ENCODE peak calls at places on chromosomes 3 and 15, in eight cellular contexts. R is GM23338, N is breast epithelium, Y is left ventricle myocardium inferior, Z is tibial nerve, S is fibroblast of mammary gland, X is kidney, A is pancreas. U is an unnamed sample.

GRCh38 chr3:39990532-39990931 is 181.1 kb downstream of the MYRIP start:
- DNase-seq in N (no peak), R (peak), S (peak), Z (peak), Y (no peak), A (no peak), X (no peak), U (no peak)

GRCh38 chr3:153448146-153448870 is 286.3 kb downstream of the RAP2B start:
- DNase-seq in Y (no peak), A (no peak), R (no peak), S (no peak), X (no peak), N (no peak), Z (no peak), U (no peak)

GRCh38 chr3:100740207-100740606 is 30.9 kb downstream of the TFG start:
- DNase-seq in Y (no peak), A (no peak), S (peak), R (no peak), Z (no peak), X (no peak), N (no peak), U (no peak)

GRCh38 chr3:54988302-54989022 is 60.6 kb upstream of the LRTM1 start:
- DNase-seq in S (peak), N (no peak), Y (peak), A (no peak), R (no peak), Z (peak), X (no peak), U (peak)

GRCh38 chr15:85587707-85588441 is 206.9 kb downstream of the KLHL25 start:
- DNase-seq in Y (no peak), R (no peak), S (peak), Z (no peak), X (no peak), A (no peak), N (no peak), U (no peak)

GRCh38 chr3:37347941-37348340 is 173.6 kb upstream of the LRRFIP2 start:
- DNase-seq in N (no peak), S (peak), Z (no peak), Y (no peak), X (no peak), R (no peak), A (no peak), U (no peak)

GRCh38 chr15:86337071-86337470 is 257.4 kb downstream of the AGBL1 start:
- DNase-seq in A (no peak), Y (no peak), Z (no peak), S (no peak), R (no peak), X (no peak), N (no peak), U (no peak)

GRCh38 chr15:59699810-59700431 is 10.8 kb upstream of the BNIP2 start:
- DNase-seq in Y (no peak), A (no peak), R (no peak), X (no peak), Z (no peak), S (peak), N (no peak), U (no peak)

GRCh38 chr15:89129816-89130134 is 41.5 kb downstream of the ABHD2 start:
- DNase-seq in A (no peak), R (no peak), Z (no peak), Y (no peak), S (no peak), X (no peak), N (no peak), U (no peak)

GRCh38 chr3:171349392-171349791 is 110.8 kb downstream of the TNIK start:
- DNase-seq in Y (no peak), X (no peak), Z (no peak), N (no peak), S (no peak), A (no peak), R (no peak), U (no peak)

GRCh38 chr3:194135806-194136518 is at the start of gene HES1:
- DNase-seq in Z (peak), R (peak), Y (peak), S (peak), A (peak), X (peak), N (peak), U (peak)

GRCh38 chr3:87436781-87437543 is 160.6 kb upstream of the POU1F1 start:
- DNase-seq in S (no peak), Z (no peak), R (no peak), A (no peak), Y (no peak), X (no peak), N (no peak), U (no peak)

GRCh38 chr3:117761992-117762944 is 1052.7 kb downstream of the TUSC7 start:
- DNase-seq in N (no peak), X (no peak), S (no peak), R (no peak), Z (no peak), A (no peak), Y (no peak), U (no peak)

GRCh38 chr3:40920041-40920440 is 279.3 kb upstream of the CTNNB1 start:
- DNase-seq in Y (no peak), A (no peak), S (peak), Z (no peak), X (no peak), R (peak), N (no peak), U (no peak)

GRCh38 chr3:37694236-37694635 is 167.4 kb upstream of the CTDSPL start:
- DNase-seq in X (no peak), N (no peak), A (no peak), S (no peak), R (peak), Z (no peak), Y (no peak), U (no peak)

GRCh38 chr3:197352382-197352781 is 54.0 kb upstream of the DLG1 start:
- DNase-seq in X (no peak), Z (no peak), N (no peak), A (no peak), S (peak), R (no peak), Y (peak), U (no peak)

GRCh38 chr3:71050133-71050520 is 533.4 kb downstream of the FOXP1 start:
- DNase-seq in Z (no peak), X (no peak), N (no peak), S (peak), A (no peak), Y (no peak), R (no peak), U (no peak)

GRCh38 chr15:92643849-92644815 is 11.4 kb downstream of the FAM174B start:
- DNase-seq in N (peak), Z (no peak), S (no peak), Y (no peak), X (no peak), A (no peak), R (no peak), U (no peak)

GRCh38 chr3:188362405-188362831 is 208.5 kb downstream of the LPP start:
- DNase-seq in R (no peak), Y (no peak), N (no peak), X (no peak), S (peak), A (no peak), Z (no peak), U (no peak)

GRCh38 chr3:45644467-45645201 is 44.6 kb upstream of the SACM1L start:
- DNase-seq in R (no peak), N (no peak), Y (no peak), S (peak), Z (no peak), X (no peak), A (no peak), U (no peak)

GRCh38 chr3:134075568-134075825 is 45.8 kb upstream of the SLCO2A1 start:
- DNase-seq in Z (no peak), S (no peak), N (no peak), A (no peak), X (peak), Y (no peak), R (no peak), U (peak)
- H3K4me3 ChIP-seq in Z (no peak), S (no peak), N (no peak), A (no peak), X (no peak), Y (no peak), R (no peak), U (no peak)

DNA sequence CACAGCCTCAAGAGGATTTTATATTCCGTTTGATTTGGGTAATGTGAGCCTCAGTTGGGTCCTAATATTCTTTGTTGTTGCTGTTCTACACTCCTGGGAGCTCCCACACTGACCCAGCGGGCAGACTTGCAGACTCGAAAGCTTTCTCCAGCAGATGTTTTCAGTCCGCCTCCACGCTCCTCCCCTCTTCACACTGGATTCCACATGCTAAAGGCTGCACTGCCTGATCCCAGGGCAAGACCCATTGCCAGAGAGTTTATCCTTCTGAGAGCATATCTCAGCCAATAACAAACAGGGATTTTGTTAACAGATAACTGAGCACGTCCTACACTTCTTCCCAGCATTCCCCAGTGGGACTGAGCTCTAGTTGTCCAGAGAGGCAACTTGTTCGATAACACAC is 8.0 kb upstream of the COL6A6 start:
- DNase-seq in Y (peak), S (peak), X (peak), A (no peak), R (peak), N (no peak), Z (peak), U (no peak)
- H3K4me3 ChIP-seq in Y (no peak), S (no peak), X (no peak), A (no peak), R (no peak), N (no peak), Z (no peak), U (no peak)

DNA sequence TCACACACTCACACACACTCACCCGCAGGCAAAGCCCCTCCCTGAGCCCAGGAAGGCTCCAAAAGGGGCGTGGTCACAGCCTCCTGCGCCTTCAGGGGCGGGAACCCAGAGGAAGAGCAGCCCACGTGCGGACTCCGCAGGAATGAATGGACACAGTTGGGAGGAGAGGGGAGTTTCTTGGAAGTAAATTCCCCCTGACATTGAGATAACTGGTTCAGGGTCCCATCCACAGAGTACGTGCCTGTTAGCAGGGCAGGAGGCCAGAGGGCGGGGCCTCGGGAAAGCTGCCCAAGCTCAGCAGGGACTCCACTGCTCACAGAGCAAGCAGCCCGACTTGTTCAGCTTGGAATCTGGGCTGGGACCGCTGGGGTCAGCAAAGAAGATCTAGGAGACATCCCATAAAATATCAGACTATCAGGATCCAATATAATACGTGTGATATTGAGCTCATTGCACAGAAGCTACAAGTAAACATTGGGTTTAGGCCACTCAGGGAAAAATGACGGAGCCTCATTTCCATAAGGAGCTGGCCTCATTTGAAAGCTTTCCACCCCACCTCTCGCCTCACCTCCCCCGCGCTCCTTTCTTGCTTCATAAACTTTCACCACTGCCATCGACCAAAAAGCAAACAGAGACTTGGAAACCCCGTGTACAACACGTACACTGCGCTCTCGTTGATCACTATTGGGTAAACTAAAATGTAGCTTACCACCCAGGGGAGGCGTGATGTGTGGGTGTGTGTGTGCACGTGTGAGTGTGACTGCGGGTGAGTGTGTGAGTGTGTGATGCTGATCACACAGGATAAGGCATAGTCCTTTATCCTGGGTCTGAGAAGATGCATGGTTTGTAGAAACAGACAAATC is 36.0 kb downstream of the TM2D3 start:
- DNase-seq in R (peak), Z (peak), A (peak), S (peak), X (peak), N (no peak), Y (peak), U (peak)
- H3K4me3 ChIP-seq in R (peak), Z (no peak), A (no peak), S (peak), X (no peak), N (peak), Y (peak), U (no peak)

GRCh38 chr3:25428003-25428861 is at the start of gene RARB:
- DNase-seq in Z (peak), A (no peak), X (peak), S (peak), R (peak), N (peak), Y (peak), U (peak)
- H3K4me3 ChIP-seq in Z (peak), A (peak), X (peak), S (peak), R (peak), N (peak), Y (peak), U (peak)

GRCh38 chr15:96332854-96333193 is 2.3 kb downstream of the NR2F2 start:
- DNase-seq in R (no peak), N (no peak), A (no peak), X (no peak), Z (no peak), Y (no peak), S (peak), U (no peak)

GRCh38 chr15:96331141-96331941 is 841 bp downstream of the NR2F2 start:
- DNase-seq in N (peak), R (no peak), S (peak), A (peak), X (peak), Z (peak), Y (no peak), U (peak)

GRCh38 chr15:96333194-96334016 is 2.9 kb downstream of the NR2F2 start:
- DNase-seq in S (peak), Z (peak), A (peak), X (peak), Y (no peak), N (peak), R (peak), U (peak)

GRCh38 chr15:96330450-96331140 is at the start of gene NR2F2:
- DNase-seq in Z (peak), R (peak), Y (peak), X (peak), S (peak), N (peak), A (peak), U (peak)

GRCh38 chr15:96331942-96332853 is 1.7 kb downstream of the NR2F2 start:
- DNase-seq in N (peak), S (peak), R (peak), Z (peak), X (peak), A (peak), Y (no peak), U (peak)
- H3K4me3 ChIP-seq in N (peak), S (peak), R (peak), Z (peak), X (peak), A (peak), Y (peak), U (peak)

GRCh38 chr3:49799761-49800160 is at the start of gene CDHR4:
- DNase-seq in A (peak), Y (no peak), R (no peak), Z (peak), X (no peak), N (no peak), S (peak), U (peak)
- H3K4me3 ChIP-seq in A (no peak), Y (no peak), R (no peak), Z (no peak), X (no peak), N (no peak), S (no peak), U (no peak)

GRCh38 chr3:38960953-38961622 is 90.7 kb downstream of the SCN11A start:
- DNase-seq in N (no peak), R (peak), X (no peak), S (peak), Y (no peak), Z (peak), A (no peak), U (peak)
- H3K4me3 ChIP-seq in N (no peak), R (no peak), X (no peak), S (no peak), Y (no peak), Z (no peak), A (no peak), U (no peak)

DNA sequence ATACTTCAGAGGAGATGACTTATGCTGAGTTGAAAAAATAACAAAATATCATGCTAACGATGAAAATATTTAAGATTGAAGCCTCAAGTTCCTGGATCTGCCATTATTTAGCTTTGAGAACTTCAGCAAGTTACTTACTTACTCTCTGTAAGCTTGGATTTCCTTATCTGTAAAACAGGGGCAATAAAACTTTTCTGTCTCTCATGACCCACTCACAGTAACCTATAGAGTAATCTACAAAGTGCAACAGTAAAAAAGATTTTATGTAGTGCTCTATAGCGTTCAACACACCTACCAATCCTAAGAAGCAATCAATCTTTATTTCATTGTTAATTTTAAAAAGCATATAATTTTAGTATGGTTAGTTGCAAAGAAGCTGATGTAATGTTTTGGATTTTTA is 478.6 kb downstream of the ZIC1 start:
- DNase-seq in Y (no peak), X (no peak), N (no peak), R (no peak), S (no peak), A (no peak), Z (no peak), U (no peak)
- H3K4me3 ChIP-seq in Y (no peak), X (no peak), N (no peak), R (no peak), S (no peak), A (no peak), Z (no peak), U (no peak)

GRCh38 chr3:174951498-174951897 is 92.4 kb downstream of the NAALADL2 start:
- DNase-seq in X (no peak), R (no peak), N (no peak), A (no peak), S (no peak), Y (no peak), Z (no peak), U (no peak)

GRCh38 chr3:174949523-174949922 is 90.4 kb downstream of the NAALADL2 start:
- DNase-seq in X (no peak), N (no peak), S (peak), Z (no peak), A (no peak), Y (no peak), R (no peak), U (no peak)

GRCh38 chr3:174955513-174956001 is 96.4 kb downstream of the NAALADL2 start:
- DNase-seq in Y (no peak), X (no peak), R (no peak), S (peak), A (no peak), Z (no peak), N (no peak), U (no peak)

GRCh38 chr3:174951023-174951422 is 91.9 kb downstream of the NAALADL2 start:
- DNase-seq in A (no peak), Y (no peak), Z (no peak), R (no peak), S (peak), N (no peak), X (no peak), U (no peak)

DNA sequence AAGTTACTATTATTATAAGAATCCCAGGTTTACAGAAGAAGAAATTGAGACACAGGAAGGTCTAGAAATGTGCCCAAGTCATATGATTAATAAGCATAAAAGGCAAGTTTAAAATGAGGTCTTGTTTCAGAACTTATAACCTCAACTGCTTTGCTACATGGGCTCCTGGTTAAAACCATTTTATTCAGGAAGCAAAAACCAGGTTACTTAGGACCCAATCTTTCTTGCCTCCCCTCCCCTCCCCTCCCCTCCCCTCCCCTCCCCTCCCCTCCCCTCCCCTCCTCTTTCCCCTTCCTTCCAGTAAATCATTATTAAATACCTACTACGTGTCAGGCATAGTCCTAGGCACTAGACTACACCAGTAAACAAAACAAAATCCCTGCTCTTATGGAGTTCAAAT is 93.9 kb downstream of the NAALADL2 start:
- DNase-seq in Z (no peak), S (no peak), N (no peak), X (no peak), A (no peak), Y (no peak), R (no peak), U (no peak)
- H3K4me3 ChIP-seq in Z (no peak), S (no peak), N (no peak), X (no peak), A (no peak), Y (no peak), R (no peak), U (no peak)

GRCh38 chr3:129343643-129344360 is 65.1 kb downstream of the HMCES start:
- DNase-seq in R (peak), S (peak), Y (no peak), N (no peak), Z (no peak), A (no peak), X (peak), U (no peak)
- H3K4me3 ChIP-seq in R (peak), S (peak), Y (peak), N (peak), Z (peak), A (no peak), X (no peak), U (no peak)